ENCODE peak calls at places on chromosome 13, in five cellular contexts. S is MV-4-11; Q is CD4-positive, CD25-positive, alpha-beta regulatory T cell; P is NCI-H1436; C is aorta. X is an unnamed sample.
A peak's percentile ranks its signal among the peaks of the same experiment; 100 is the strongest.

GRCh38 chr13:50766043-50766442 is 77.4 kb downstream of the DLEU7 start:
- DNase-seq in S (no peak), Q (no peak), P (no peak), C (no peak), X (no peak)

GRCh38 chr13:41648314-41648935 is 191.1 kb downstream of the RGCC start:
- DNase-seq in S (no peak), Q (no peak), P (no peak), C (no peak), X (no peak)

GRCh38 chr13:66405908-66406802 is 824.0 kb downstream of the PCDH9 start:
- DNase-seq in S (no peak), Q (no peak), P (no peak), C (no peak), X (no peak)

GRCh38 chr13:103188688-103189326 is 122.6 kb upstream of the SLC10A2 start:
- DNase-seq in S (peak; percentile 33), Q (peak; percentile 3), P (peak; percentile 35), C (no peak), X (peak; percentile 33)

GRCh38 chr13:110944121-110944967 is 29.5 kb upstream of the ANKRD10 start:
- DNase-seq in S (peak; percentile 73), Q (peak; percentile 81), P (no peak), C (no peak), X (peak; percentile 68)

GRCh38 chr13:77448689-77449088 is 86.8 kb upstream of the SCEL start:
- DNase-seq in S (peak; percentile 80), Q (no peak), P (peak; percentile 4), C (peak; percentile 59), X (no peak)

GRCh38 chr13:114106526-114106925 is 25.9 kb downstream of the RASA3 start:
- DNase-seq in S (no peak), Q (no peak), P (no peak), C (no peak), X (no peak)

GRCh38 chr13:26042781-26043180 is 9.0 kb downstream of the SHISA2 start:
- DNase-seq in S (no peak), Q (no peak), P (no peak), C (no peak), X (no peak)

GRCh38 chr13:34863360-34864135 is 78.5 kb upstream of the NBEA start:
- DNase-seq in S (no peak), Q (no peak), P (no peak), C (no peak), X (no peak)

GRCh38 chr13:33838567-33839131 is 20.7 kb downstream of the RFC3 start:
- DNase-seq in S (no peak), Q (no peak), P (no peak), C (no peak), X (no peak)

GRCh38 chr13:40985596-40986327 is 33.4 kb downstream of the ELF1 start:
- DNase-seq in S (no peak), Q (no peak), P (no peak), C (no peak), X (no peak)

GRCh38 chr13:84050551-84050950 is 168.3 kb upstream of the SLITRK1 start:
- DNase-seq in S (no peak), Q (no peak), P (no peak), C (no peak), X (no peak)

GRCh38 chr13:45811891-45812583 is 39.5 kb downstream of the SIAH3 start:
- DNase-seq in S (no peak), Q (no peak), P (no peak), C (no peak), X (no peak)

GRCh38 chr13:78601124-78601885 is 2.0 kb downstream of the POU4F1 start:
- DNase-seq in S (no peak), Q (peak; percentile 44), P (no peak), C (no peak), X (no peak)

GRCh38 chr13:23655321-23655720 is 85.1 kb downstream of the TNFRSF19 start:
- DNase-seq in S (no peak), Q (no peak), P (no peak), C (no peak), X (no peak)

GRCh38 chr13:82634946-82635345 is 1247.3 kb downstream of the SLITRK1 start:
- DNase-seq in S (no peak), Q (no peak), P (no peak), C (no peak), X (no peak)

GRCh38 chr13:67048793-67049150 is 181.4 kb downstream of the PCDH9 start:
- DNase-seq in S (no peak), Q (no peak), P (no peak), C (no peak), X (no peak)

GRCh38 chr13:25872871-25873607 is 178.8 kb downstream of the SHISA2 start:
- DNase-seq in S (peak; percentile 92), Q (no peak), P (no peak), C (no peak), X (no peak)

GRCh38 chr13:111007209-111007608 is 92.3 kb upstream of the ANKRD10 start:
- DNase-seq in S (peak; percentile 76), Q (peak; percentile 14), P (no peak), C (no peak), X (no peak)

GRCh38 chr13:80572867-80573266 is 231.9 kb upstream of the SPRY2 start:
- DNase-seq in S (no peak), Q (no peak), P (no peak), C (no peak), X (no peak)

GRCh38 chr13:20182231-20182846 is 10.4 kb downstream of the GJB2 start:
- DNase-seq in S (peak; percentile 61), Q (peak; percentile 77), P (peak; percentile 56), C (no peak), X (peak; percentile 64)

GRCh38 chr13:111322916-111323331 is 2.5 kb downstream of the TEX29 start:
- DNase-seq in S (no peak), Q (no peak), P (no peak), C (peak; percentile 15), X (no peak)

GRCh38 chr13:113489171-113489548 is 1.4 kb downstream of the DCUN1D2 start:
- DNase-seq in S (no peak), Q (no peak), P (no peak), C (no peak), X (no peak)

GRCh38 chr13:29569253-29570057 is 26.0 kb downstream of the SLC7A1 start:
- DNase-seq in S (no peak), Q (no peak), P (no peak), C (no peak), X (no peak)

GRCh38 chr13:94157705-94158218 is 321.7 kb downstream of the DCT start:
- DNase-seq in S (no peak), Q (no peak), P (no peak), C (no peak), X (no peak)

GRCh38 chr13:77891041-77891440 is 27.6 kb downstream of the EDNRB start:
- DNase-seq in S (no peak), Q (no peak), P (no peak), C (no peak), X (no peak)

GRCh38 chr13:19888799-19889198 is 25.4 kb upstream of the ZMYM5 start:
- DNase-seq in S (peak; percentile 5), Q (peak; percentile 30), P (no peak), C (no peak), X (no peak)

GRCh38 chr13:102708211-102708610 is 13.4 kb upstream of the METTL21C start:
- DNase-seq in S (no peak), Q (no peak), P (no peak), C (no peak), X (no peak)

X was measured in NCI-H1092.